ENCODE peak calls at places on chromosomes 13 and 19, in four cellular contexts. U, M, J and O are unnamed samples.

GRCh38 chr19:54478677-54479266 is 5.7 kb upstream of the CDC42EP5 start:
- DNase-seq in U (no peak), M (no peak), J (no peak), O (peak)

GRCh38 chr13:109199280-109199679 is 569.9 kb downstream of the MYO16 start:
- DNase-seq in M (no peak), J (no peak), U (no peak), O (no peak)

GRCh38 chr13:107374038-107374437 is 806.1 kb upstream of the ARGLU1 start:
- DNase-seq in U (no peak), J (no peak), M (no peak), O (no peak)

GRCh38 chr19:41745761-41746160 is 9.6 kb upstream of the CEACAM6 start:
- DNase-seq in M (no peak), J (no peak), U (no peak), O (no peak)

GRCh38 chr19:38270587-38271167 is 6.3 kb downstream of the SPINT2 start:
- DNase-seq in U (no peak), M (no peak), J (no peak), O (no peak)

GRCh38 chr19:37955986-37956385 is 49.0 kb downstream of the SIPA1L3 start:
- DNase-seq in M (no peak), U (no peak), J (no peak), O (no peak)

GRCh38 chr19:19458110-19458816 is 52.8 kb downstream of the GATAD2A start:
- DNase-seq in M (no peak), U (no peak), J (no peak), O (no peak)

GRCh38 chr13:27289016-27289665 is 18.5 kb downstream of the RASL11A start:
- DNase-seq in J (no peak), U (no peak), M (no peak), O (no peak)

GRCh38 chr19:38838208-38838985 is 6.8 kb upstream of the ECH1 start:
- DNase-seq in J (no peak), U (no peak), M (peak), O (no peak)

GRCh38 chr19:55251296-55252081 is 7.3 kb downstream of the PPP6R1 start:
- DNase-seq in J (no peak), M (no peak), U (no peak), O (no peak)

GRCh38 chr13:111337206-111337605 is 16.8 kb downstream of the TEX29 start:
- DNase-seq in J (no peak), U (no peak), M (no peak), O (peak)

GRCh38 chr19:3034845-3035541 is 5.9 kb upstream of the TLE2 start:
- DNase-seq in M (no peak), J (peak), U (no peak), O (peak)

GRCh38 chr13:40221460-40222201 is 444.8 kb downstream of the FOXO1 start:
- DNase-seq in J (no peak), U (no peak), M (no peak), O (peak)

GRCh38 chr19:40534148-40534547 is 42.5 kb upstream of the SHKBP1 start:
- DNase-seq in M (no peak), J (no peak), U (no peak), O (no peak)

GRCh38 chr13:23348270-23349126 is 85.0 kb downstream of the SACS start:
- DNase-seq in M (no peak), U (no peak), J (no peak), O (peak)

GRCh38 chr13:91369432-91369831 is 21.9 kb downstream of the MIR17HG start:
- DNase-seq in M (no peak), U (no peak), J (no peak), O (peak)

GRCh38 chr19:47561440-47562045 is 11.4 kb downstream of the ZNF541 start:
- DNase-seq in M (no peak), J (no peak), U (no peak), O (no peak)

GRCh38 chr13:110887242-110887954 is 27.5 kb downstream of the ANKRD10 start:
- DNase-seq in J (no peak), M (no peak), U (no peak), O (no peak)

GRCh38 chr19:48636859-48637448 is at the start of gene DBP:
- DNase-seq in M (peak), J (no peak), U (no peak), O (no peak)

GRCh38 chr13:105333416-105333815 is 1202.0 kb downstream of the EFNB2 start:
- DNase-seq in U (no peak), M (no peak), J (no peak), O (peak)

GRCh38 chr19:42066075-42066754 is 3.8 kb downstream of the GRIK5 start:
- DNase-seq in J (no peak), U (no peak), M (no peak), O (no peak)

GRCh38 chr19:1676351-1677266 is 24.2 kb upstream of the TCF3 start:
- DNase-seq in U (no peak), M (no peak), J (no peak), O (no peak)

GRCh38 chr19:29509456-29509855 is 16.3 kb upstream of the VSTM2B start:
- DNase-seq in J (no peak), U (no peak), M (peak), O (no peak)

GRCh38 chr13:79423801-79424642 is 18.0 kb upstream of the RBM26 start:
- DNase-seq in J (no peak), U (no peak), M (no peak), O (peak)

DNA sequence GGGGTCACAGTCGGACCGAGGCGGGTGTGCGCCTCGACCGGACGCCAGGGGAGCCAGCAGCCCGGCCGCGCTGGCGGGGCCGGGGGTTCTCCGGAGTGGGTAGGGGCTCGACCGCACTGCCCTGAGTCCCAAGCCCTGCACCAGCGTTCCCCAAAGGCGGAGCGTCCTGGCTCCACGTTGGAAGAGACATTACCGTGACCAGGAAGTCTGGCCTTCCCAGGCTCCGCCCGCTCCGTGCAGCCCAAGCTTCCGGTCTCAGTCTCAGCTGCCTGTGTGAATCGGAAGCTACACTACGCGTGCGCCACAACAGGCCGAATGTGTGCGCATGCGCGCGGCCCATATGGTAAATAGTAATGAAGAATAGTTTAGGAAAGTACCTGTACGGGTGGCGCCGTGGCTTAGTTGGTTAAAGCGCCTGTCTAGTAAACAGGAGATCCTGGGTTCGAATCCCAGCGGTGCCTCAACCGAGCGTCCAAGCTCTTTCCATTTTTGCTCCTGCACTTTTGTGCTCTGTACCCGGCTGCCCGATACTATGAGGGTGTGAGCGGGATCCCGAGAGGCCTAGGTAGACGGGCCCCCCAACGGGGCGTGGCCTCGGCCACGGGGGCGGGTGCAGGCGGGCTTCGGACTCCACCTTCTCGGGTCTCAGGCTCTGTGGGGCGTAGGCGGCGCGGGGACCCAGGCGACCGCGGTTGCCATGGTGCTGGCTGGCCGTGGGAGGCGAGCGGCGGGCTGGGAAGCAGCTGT is 17.3 kb upstream of the LRP3 start:
- DNase-seq in J (peak), M (peak), U (peak), O (peak)
- TF ChIP-seq CTCF in J (peak), M (peak), U (peak), O (peak)

GRCh38 chr19:17680235-17680722 is 7.9 kb downstream of the UNC13A start:
- DNase-seq in U (peak), J (peak), M (peak), O (peak)
- H3K4me3 ChIP-seq in U (peak), J (peak), M (no peak), O (peak)

GRCh38 chr19:11141937-11142527 is 13.6 kb downstream of the SPC24 start:
- DNase-seq in U (no peak), J (no peak), M (no peak), O (no peak)
- TF ChIP-seq CTCF in U (no peak), J (no peak), M (no peak), O (no peak)

GRCh38 chr13:51729853-51730553 is 74.0 kb downstream of the DHRS12 start:
- DNase-seq in J (peak), M (no peak), U (peak), O (peak)
- H3K4me3 ChIP-seq in J (no peak), M (no peak), U (peak), O (peak)

GRCh38 chr13:25727776-25728175 is 324.0 kb downstream of the SHISA2 start:
- DNase-seq in J (no peak), M (no peak), U (no peak), O (no peak)
- TF ChIP-seq CTCF in J (no peak), M (no peak), U (no peak), O (no peak)

GRCh38 chr19:53156888-53157287 is 2.0 kb downstream of the ZNF347 start:
- DNase-seq in U (no peak), M (no peak), J (no peak), O (no peak)
- H3K4me3 ChIP-seq in U (no peak), M (no peak), J (peak), O (no peak)

GRCh38 chr19:46371371-46371901 is 24.5 kb downstream of the PPP5C start:
- DNase-seq in M (peak), U (no peak), J (no peak), O (no peak)

GRCh38 chr19:46374526-46375475 is 27.9 kb downstream of the PPP5C start:
- DNase-seq in J (no peak), U (no peak), M (peak), O (no peak)

GRCh38 chr19:46369817-46370216 is 22.9 kb downstream of the PPP5C start:
- DNase-seq in J (no peak), M (no peak), U (no peak), O (no peak)

GRCh38 chr19:46373573-46374359 is 26.9 kb downstream of the PPP5C start:
- DNase-seq in M (peak), J (peak), U (peak), O (peak)

GRCh38 chr19:46372901-46373572 is 26.1 kb downstream of the PPP5C start:
- DNase-seq in U (no peak), J (no peak), M (peak), O (peak)
- TF ChIP-seq CTCF in U (peak), J (peak), M (no peak), O (peak)

DNA sequence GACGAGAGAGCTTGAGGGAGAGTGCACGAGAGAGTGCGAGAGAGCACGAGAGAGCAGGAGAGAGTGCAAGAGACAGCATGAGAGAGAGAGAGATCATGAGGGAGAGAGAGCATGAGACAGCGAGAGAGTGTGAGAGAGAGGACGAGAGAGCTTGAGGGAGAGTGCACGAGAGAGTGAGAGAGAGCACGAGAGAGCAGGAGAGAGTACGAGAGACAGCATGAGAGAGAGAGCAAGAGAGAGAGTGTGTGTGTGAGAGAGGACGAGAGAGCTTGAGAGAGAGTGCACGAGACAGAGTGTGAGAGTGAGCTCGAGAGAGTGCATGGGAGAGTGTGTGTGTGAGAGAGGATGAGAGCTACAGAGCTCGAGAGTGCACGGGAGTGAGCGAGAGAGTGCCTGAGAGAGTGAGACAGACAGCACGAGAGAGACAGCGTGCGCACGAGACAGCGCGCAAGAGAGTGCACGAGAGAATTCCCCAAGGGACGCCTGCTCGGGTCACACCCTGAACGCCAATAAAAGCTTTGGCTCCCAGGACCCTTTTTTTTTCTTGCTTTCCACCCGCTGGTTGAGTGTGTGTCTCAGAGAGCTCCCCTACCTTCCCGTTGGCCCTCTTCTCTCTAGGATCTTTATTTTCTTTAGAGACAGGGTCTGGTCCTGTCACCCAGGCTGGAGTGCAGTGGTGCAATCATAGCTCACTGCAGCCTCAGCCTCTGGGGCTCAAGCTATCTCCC is 3.7 kb downstream of the CD70 start:
- DNase-seq in J (no peak), U (no peak), M (no peak), O (peak)
- H3K4me3 ChIP-seq in J (no peak), U (peak), M (no peak), O (peak)